ENCODE peak calls at places on chromosomes 2 and 18, in four cellular contexts. Q is cardiac muscle cell, P is RWPE2, U is right lobe of liver. B is an unnamed sample. For H3K36me3, the result is how much of the 10 kb centered on the place peaks cover.

GRCh38 chr2:174580951-174581350 is 16.7 kb downstream of the WIPF1 start:
- DNase-seq in Q (no peak), P (no peak), U (no peak), B (no peak)

GRCh38 chr2:28185153-28185552 is 207.5 kb upstream of the FOSL2 start:
- DNase-seq in Q (no peak), P (no peak), U (no peak), B (no peak)

GRCh38 chr2:191150451-191151314 is at the start of gene STAT4:
- DNase-seq in Q (peak), P (no peak), U (peak), B (no peak)

GRCh38 chr2:11748018-11748860 is 1.8 kb downstream of the LPIN1 start:
- DNase-seq in Q (no peak), P (no peak), U (no peak), B (no peak)

GRCh38 chr18:1848716-1849115 is 722.6 kb downstream of the METTL4 start:
- DNase-seq in Q (no peak), P (no peak), U (no peak), B (no peak)

GRCh38 chr2:97714084-97714949 is 941 bp downstream of the ZAP70 start:
- DNase-seq in Q (no peak), P (no peak), U (peak), B (no peak)

GRCh38 chr2:232113821-232114220 is 152.3 kb downstream of the DIS3L2 start:
- DNase-seq in Q (peak), P (no peak), U (no peak), B (no peak)

GRCh38 chr18:36196239-36196995 is 9.1 kb downstream of the MOCOS start:
- DNase-seq in Q (no peak), P (no peak), U (no peak), B (no peak)

GRCh38 chr2:156538083-156538504 is 101.9 kb downstream of the GPD2 start:
- DNase-seq in Q (no peak), P (no peak), U (no peak), B (no peak)

GRCh38 chr2:105869318-105869717 is 124.6 kb downstream of the NCK2 start:
- DNase-seq in Q (no peak), P (no peak), U (no peak), B (no peak)

GRCh38 chr2:170361359-170361936 is 183.5 kb downstream of the MYO3B start:
- DNase-seq in Q (peak), P (no peak), U (no peak), B (no peak)

GRCh38 chr2:164981217-164981990 is 26.1 kb upstream of the SLC38A11 start:
- DNase-seq in Q (no peak), P (no peak), U (no peak), B (no peak)

GRCh38 chr2:132667716-132668115 is 2.3 kb downstream of the LYPD1 start:
- DNase-seq in Q (no peak), P (no peak), U (no peak), B (no peak)

GRCh38 chr2:186590538-186591441 is 934 bp downstream of the ITGAV start:
- DNase-seq in Q (peak), P (no peak), U (no peak), B (no peak)

GRCh38 chr2:231886071-231886681 is 40.0 kb downstream of the NPPC start:
- DNase-seq in Q (no peak), P (no peak), U (no peak), B (no peak)

GRCh38 chr2:145356046-145356445 is 836.1 kb upstream of the ZEB2 start:
- DNase-seq in Q (peak), P (no peak), U (no peak), B (no peak)

GRCh38 chr18:3037423-3037915 is 24.5 kb upstream of the LPIN2 start:
- DNase-seq in Q (peak), P (no peak), U (no peak), B (no peak)

GRCh38 chr2:125318740-125319139 is 1293.7 kb downstream of the CNTNAP5 start:
- DNase-seq in Q (no peak), P (no peak), U (no peak), B (no peak)

GRCh38 chr2:18436408-18437077 is 123.9 kb downstream of the RDH14 start:
- DNase-seq in Q (no peak), P (no peak), U (no peak), B (no peak)

GRCh38 chr2:150165988-150166965 is 321.2 kb downstream of the RND3 start:
- DNase-seq in Q (no peak), P (no peak), U (peak), B (peak)

GRCh38 chr2:86223098-86223681 is 23.9 kb downstream of the MRPL35 start:
- DNase-seq in Q (peak), P (no peak), U (no peak), B (peak)

GRCh38 chr2:225328192-225328591 is 71.3 kb upstream of the NYAP2 start:
- DNase-seq in Q (no peak), P (no peak), U (no peak), B (no peak)

GRCh38 chr2:562391-563364 is 114.5 kb downstream of the TMEM18 start:
- DNase-seq in Q (no peak), P (no peak), U (no peak), B (no peak)
- TF ChIP-seq CTCF in Q (no peak), P (no peak), U (no peak), B (no peak)

GRCh38 chr2:181916726-181917377 is 25.3 kb downstream of the ITPRID2 start:
- DNase-seq in Q (peak), P (no peak), U (no peak), B (no peak)
- H3K36me3 ChIP-seq in Q (half or more), P (half or more), U (under half), B (half or more)

DNA sequence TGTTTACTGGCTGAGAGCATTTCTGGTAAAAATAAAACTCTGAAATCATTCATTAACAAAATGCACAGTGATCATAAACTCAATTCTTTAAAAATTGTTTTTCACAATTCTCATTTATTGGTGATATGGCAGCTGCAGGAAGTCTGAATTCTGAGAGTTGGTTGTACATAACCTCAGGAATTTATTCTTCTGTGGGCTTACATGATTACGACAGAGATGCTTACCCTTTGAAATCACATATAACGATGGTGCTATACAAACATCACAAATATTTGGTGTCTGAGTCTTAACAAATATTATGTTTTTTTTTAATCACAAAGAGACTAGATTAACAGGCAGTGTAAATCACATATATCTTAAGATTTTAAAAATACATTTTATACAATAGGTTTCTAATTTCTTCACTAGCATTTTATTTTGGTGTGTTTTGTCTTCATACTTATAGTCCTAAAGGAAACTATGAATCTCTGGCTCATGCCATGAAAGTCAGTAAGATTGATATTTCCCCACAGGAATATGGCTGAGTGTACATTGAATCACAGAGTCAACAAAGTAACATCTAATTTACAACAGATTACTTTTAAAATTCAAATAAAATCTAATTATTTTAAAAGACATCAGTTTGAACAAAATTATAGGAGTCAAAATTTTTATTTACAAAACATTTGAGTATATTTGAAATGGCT is 318.8 kb upstream of the THUMPD2 start:
- DNase-seq in Q (peak), P (no peak), U (no peak), B (no peak)
- H3K27ac ChIP-seq in Q (no peak), P (peak), U (no peak), B (no peak)

DNA sequence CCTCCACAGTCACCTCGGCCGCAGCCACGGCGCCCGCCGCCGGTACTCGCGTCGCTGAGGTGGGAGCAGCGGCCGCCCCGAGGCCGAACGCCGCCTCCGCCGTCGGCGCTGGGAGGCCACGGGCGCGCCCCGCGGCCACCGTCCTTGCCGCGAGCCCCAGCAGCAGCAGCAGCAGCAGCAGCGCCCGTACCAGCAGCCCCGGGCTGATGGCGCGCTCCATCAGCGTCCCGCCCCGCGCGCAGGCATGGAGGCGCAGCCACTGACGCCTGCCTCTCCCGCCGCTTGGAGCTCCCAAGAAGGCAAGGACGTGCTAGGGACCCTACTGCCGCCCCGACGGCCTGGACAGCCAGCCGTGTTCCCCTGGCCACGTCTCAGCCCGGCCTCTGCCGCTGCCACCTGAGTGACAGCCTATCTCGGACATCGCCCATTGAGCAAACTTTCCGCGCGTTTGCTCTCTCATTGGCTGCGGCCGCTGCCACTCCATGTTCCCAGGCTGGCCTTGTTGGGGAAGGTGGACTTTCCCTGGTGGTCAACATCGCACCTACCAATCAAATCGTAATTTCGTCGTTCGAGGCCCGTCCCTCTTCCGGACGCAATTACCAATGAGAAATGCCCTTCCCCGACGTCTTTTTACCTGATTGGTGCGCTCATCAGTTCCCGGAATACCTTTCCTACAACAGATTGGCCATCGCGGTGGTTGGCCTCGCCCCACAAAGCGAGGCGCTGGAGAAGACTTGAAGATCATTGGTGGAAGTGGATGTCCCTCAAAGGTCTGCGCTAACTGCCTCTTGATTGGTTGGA is at the start of gene EIF2AK3:
- DNase-seq in Q (peak), P (peak), U (peak), B (peak)
- TF ChIP-seq CTCF in Q (no peak), P (no peak), U (peak), B (peak)

GRCh38 chr2:184040230-184040629 is 558.1 kb upstream of the ZNF804A start:
- DNase-seq in Q (no peak), P (no peak), U (no peak), B (no peak)
- H3K36me3 ChIP-seq in Q (under half), P (under half), U (under half), B (under half)

B was measured in tibial artery.